ENCODE peak calls at places on chromosomes 6 and 20, in ten cellular contexts. One of them, this sample, is unnamed.

GRCh38 chr6:130453230-130453629 is 87.4 kb downstream of the TMEM200A start:
- DNase-seq in prostate gland: no peak
- DNase-seq in NCI-H774: no peak
- DNase-seq in T-helper 17 cell: no peak
- DNase-seq in stimulated activated effector memory CD8-positive, alpha-beta T cell treated with anti-CD3 and anti-CD28 coated beads, Interleukin-12 subunit alpha, Interleukin-12 subunit beta, amount 100 ng/mL, for 72 hours: no peak
- DNase-seq in lung: no peak
- DNase-seq in naive thymus-derived CD8-positive, alpha-beta T cell: no peak
- DNase-seq in astrocyte of the cerebellum: peak; percentile 9
- DNase-seq in G401: no peak
- DNase-seq in iris pigment epithelial cell: peak; percentile 91
- DNase-seq in this sample: no peak

GRCh38 chr6:144434308-144434990 is 149.3 kb downstream of the UTRN start:
- DNase-seq in T-helper 17 cell: no peak
- DNase-seq in lung: no peak
- DNase-seq in astrocyte of the cerebellum: peak; percentile 23
- DNase-seq in G401: no peak
- DNase-seq in prostate gland: no peak
- DNase-seq in naive thymus-derived CD8-positive, alpha-beta T cell: no peak
- DNase-seq in NCI-H774: no peak
- DNase-seq in stimulated activated effector memory CD8-positive, alpha-beta T cell treated with anti-CD3 and anti-CD28 coated beads, Interleukin-12 subunit alpha, Interleukin-12 subunit beta, amount 100 ng/mL, for 72 hours: no peak
- DNase-seq in iris pigment epithelial cell: peak; percentile 96
- DNase-seq in this sample: peak; percentile 32

GRCh38 chr20:54658525-54658924 is 183.1 kb downstream of the DOK5 start:
- DNase-seq in G401: no peak
- DNase-seq in iris pigment epithelial cell: no peak
- DNase-seq in lung: no peak
- DNase-seq in naive thymus-derived CD8-positive, alpha-beta T cell: no peak
- DNase-seq in stimulated activated effector memory CD8-positive, alpha-beta T cell treated with anti-CD3 and anti-CD28 coated beads, Interleukin-12 subunit alpha, Interleukin-12 subunit beta, amount 100 ng/mL, for 72 hours: no peak
- DNase-seq in prostate gland: no peak
- DNase-seq in NCI-H774: no peak
- DNase-seq in T-helper 17 cell: no peak
- DNase-seq in astrocyte of the cerebellum: no peak
- DNase-seq in this sample: no peak

GRCh38 chr6:35564733-35565132 is 52.0 kb upstream of the TULP1 start:
- DNase-seq in prostate gland: no peak
- DNase-seq in NCI-H774: no peak
- DNase-seq in naive thymus-derived CD8-positive, alpha-beta T cell: no peak
- DNase-seq in iris pigment epithelial cell: no peak
- DNase-seq in astrocyte of the cerebellum: no peak
- DNase-seq in T-helper 17 cell: no peak
- DNase-seq in G401: no peak
- DNase-seq in stimulated activated effector memory CD8-positive, alpha-beta T cell treated with anti-CD3 and anti-CD28 coated beads, Interleukin-12 subunit alpha, Interleukin-12 subunit beta, amount 100 ng/mL, for 72 hours: no peak
- DNase-seq in lung: no peak
- DNase-seq in this sample: no peak

GRCh38 chr6:593139-593906 is 63.6 kb downstream of the HUS1B start:
- DNase-seq in naive thymus-derived CD8-positive, alpha-beta T cell: peak; percentile 37
- DNase-seq in astrocyte of the cerebellum: peak; percentile 46
- DNase-seq in T-helper 17 cell: no peak
- DNase-seq in prostate gland: peak; percentile 55
- DNase-seq in NCI-H774: peak; percentile 54
- DNase-seq in lung: peak; percentile 51
- DNase-seq in iris pigment epithelial cell: peak; percentile 51
- DNase-seq in stimulated activated effector memory CD8-positive, alpha-beta T cell treated with anti-CD3 and anti-CD28 coated beads, Interleukin-12 subunit alpha, Interleukin-12 subunit beta, amount 100 ng/mL, for 72 hours: peak; percentile 79
- DNase-seq in G401: peak; percentile 78
- DNase-seq in this sample: no peak

GRCh38 chr6:18720075-18720474 is 332.9 kb downstream of the RNF144B start:
- DNase-seq in astrocyte of the cerebellum: no peak
- DNase-seq in iris pigment epithelial cell: no peak
- DNase-seq in G401: no peak
- DNase-seq in NCI-H774: no peak
- DNase-seq in T-helper 17 cell: no peak
- DNase-seq in naive thymus-derived CD8-positive, alpha-beta T cell: no peak
- DNase-seq in prostate gland: no peak
- DNase-seq in stimulated activated effector memory CD8-positive, alpha-beta T cell treated with anti-CD3 and anti-CD28 coated beads, Interleukin-12 subunit alpha, Interleukin-12 subunit beta, amount 100 ng/mL, for 72 hours: no peak
- DNase-seq in lung: no peak
- DNase-seq in this sample: no peak

GRCh38 chr20:41183391-41183790 is 46.0 kb downstream of the PLCG1 start:
- DNase-seq in NCI-H774: no peak
- DNase-seq in astrocyte of the cerebellum: no peak
- DNase-seq in T-helper 17 cell: no peak
- DNase-seq in G401: no peak
- DNase-seq in stimulated activated effector memory CD8-positive, alpha-beta T cell treated with anti-CD3 and anti-CD28 coated beads, Interleukin-12 subunit alpha, Interleukin-12 subunit beta, amount 100 ng/mL, for 72 hours: peak; percentile 42
- DNase-seq in prostate gland: no peak
- DNase-seq in iris pigment epithelial cell: no peak
- DNase-seq in naive thymus-derived CD8-positive, alpha-beta T cell: no peak
- DNase-seq in lung: no peak
- DNase-seq in this sample: no peak

GRCh38 chr6:125863023-125863422 is 72.3 kb downstream of the NCOA7 start:
- DNase-seq in prostate gland: no peak
- DNase-seq in T-helper 17 cell: no peak
- DNase-seq in stimulated activated effector memory CD8-positive, alpha-beta T cell treated with anti-CD3 and anti-CD28 coated beads, Interleukin-12 subunit alpha, Interleukin-12 subunit beta, amount 100 ng/mL, for 72 hours: no peak
- DNase-seq in astrocyte of the cerebellum: no peak
- DNase-seq in naive thymus-derived CD8-positive, alpha-beta T cell: no peak
- DNase-seq in G401: no peak
- DNase-seq in NCI-H774: peak; percentile 51
- DNase-seq in lung: no peak
- DNase-seq in iris pigment epithelial cell: no peak
- DNase-seq in this sample: no peak

GRCh38 chr20:59708326-59708725 is 104.0 kb downstream of the PHACTR3 start:
- DNase-seq in NCI-H774: no peak
- DNase-seq in naive thymus-derived CD8-positive, alpha-beta T cell: no peak
- DNase-seq in stimulated activated effector memory CD8-positive, alpha-beta T cell treated with anti-CD3 and anti-CD28 coated beads, Interleukin-12 subunit alpha, Interleukin-12 subunit beta, amount 100 ng/mL, for 72 hours: no peak
- DNase-seq in T-helper 17 cell: no peak
- DNase-seq in lung: no peak
- DNase-seq in G401: no peak
- DNase-seq in prostate gland: no peak
- DNase-seq in astrocyte of the cerebellum: no peak
- DNase-seq in iris pigment epithelial cell: no peak
- DNase-seq in this sample: no peak

GRCh38 chr6:97630592-97630991 is 347.6 kb upstream of the MMS22L start:
- DNase-seq in naive thymus-derived CD8-positive, alpha-beta T cell: no peak
- DNase-seq in prostate gland: no peak
- DNase-seq in G401: no peak
- DNase-seq in T-helper 17 cell: no peak
- DNase-seq in lung: no peak
- DNase-seq in stimulated activated effector memory CD8-positive, alpha-beta T cell treated with anti-CD3 and anti-CD28 coated beads, Interleukin-12 subunit alpha, Interleukin-12 subunit beta, amount 100 ng/mL, for 72 hours: no peak
- DNase-seq in NCI-H774: no peak
- DNase-seq in iris pigment epithelial cell: peak; percentile 67
- DNase-seq in astrocyte of the cerebellum: peak; percentile 15
- DNase-seq in this sample: no peak